ENCODE peak calls at places on chromosomes 2 and 18, in four cellular contexts. T is astrocyte, M is body of pancreas, F is IMR-90. D is an unnamed sample.

GRCh38 chr2:20551945-20552328 is 99.0 kb downstream of the HS1BP3 start:
- DNase-seq in T (no peak), M (no peak), F (no peak), D (no peak)

GRCh38 chr18:74724186-74724585 is 126.5 kb downstream of the ZNF407 start:
- DNase-seq in T (peak; percentile 11), M (no peak), F (peak; percentile 73), D (no peak)

GRCh38 chr2:241869087-241869961 is at the start of gene RTP5:
- DNase-seq in T (no peak), M (no peak), F (no peak), D (no peak)

GRCh38 chr2:85505551-85506238 is 33.3 kb upstream of the MAT2A start:
- DNase-seq in T (no peak), M (no peak), F (no peak), D (no peak)

GRCh38 chr18:36066001-36066400 is 1.4 kb downstream of the RPRD1A start:
- DNase-seq in T (peak; percentile 54), M (no peak), F (peak; percentile 67), D (no peak)

GRCh38 chr18:32378705-32379104 is 92.0 kb downstream of the GAREM1 start:
- DNase-seq in T (peak; percentile 44), M (peak; percentile 84), F (peak; percentile 90), D (no peak)

GRCh38 chr2:237670641-237671040 is 43.3 kb downstream of the LRRFIP1 start:
- DNase-seq in T (no peak), M (no peak), F (no peak), D (no peak)

GRCh38 chr18:5309888-5310470 is 14.5 kb upstream of the ZBTB14 start:
- DNase-seq in T (no peak), M (peak; percentile 23), F (no peak), D (no peak)

GRCh38 chr2:64862001-64862397 is 127.2 kb upstream of the SLC1A4 start:
- DNase-seq in T (no peak), M (no peak), F (no peak), D (no peak)

GRCh38 chr2:45194611-45195010 is 185.4 kb upstream of the SIX2 start:
- DNase-seq in T (no peak), M (no peak), F (no peak), D (no peak)

GRCh38 chr18:34028341-34028740 is 196.4 kb downstream of the NOL4 start:
- DNase-seq in T (peak; percentile 86), M (no peak), F (no peak), D (no peak)

GRCh38 chr2:177245010-177245422 is 19.5 kb downstream of the NFE2L2 start:
- DNase-seq in T (peak; percentile 87), M (no peak), F (peak; percentile 88), D (no peak)

GRCh38 chr2:13652531-13653313 is 936.0 kb downstream of the TRIB2 start:
- DNase-seq in T (peak; percentile 81), M (no peak), F (peak; percentile 73), D (no peak)

GRCh38 chr18:475202-475624 is 25.3 kb downstream of the COLEC12 start:
- DNase-seq in T (peak; percentile 93), M (no peak), F (peak; percentile 78), D (no peak)

GRCh38 chr2:28683100-28683706 is 68.4 kb upstream of the PPP1CB start:
- DNase-seq in T (peak; percentile 80), M (peak; percentile 92), F (peak; percentile 86), D (no peak)

GRCh38 chr18:46246101-46246500 is 141.9 kb downstream of the HAUS1 start:
- DNase-seq in T (no peak), M (no peak), F (no peak), D (no peak)

GRCh38 chr2:8193686-8194615 is 487.9 kb upstream of the ID2 start:
- DNase-seq in T (no peak), M (no peak), F (no peak), D (no peak)

GRCh38 chr2:139790807-139791206 is 1010.6 kb upstream of the NXPH2 start:
- DNase-seq in T (peak; percentile 6), M (no peak), F (no peak), D (no peak)

GRCh38 chr18:45910405-45911023 is 56.6 kb downstream of the EPG5 start:
- DNase-seq in T (peak; percentile 5), M (peak; percentile 59), F (peak; percentile 49), D (no peak)

GRCh38 chr2:230076819-230077218 is 8.1 kb upstream of the SLC16A14 start:
- DNase-seq in T (no peak), M (no peak), F (no peak), D (no peak)

GRCh38 chr2:230077851-230078547 is 9.3 kb upstream of the SLC16A14 start:
- DNase-seq in T (no peak), M (no peak), F (no peak), D (no peak)

GRCh38 chr2:230071421-230071820 is 2.7 kb upstream of the SLC16A14 start:
- DNase-seq in T (no peak), M (no peak), F (no peak), D (no peak)

GRCh38 chr2:230075988-230076631 is 7.4 kb upstream of the SLC16A14 start:
- DNase-seq in T (no peak), M (no peak), F (no peak), D (no peak)
- TF ChIP-seq CTCF in T (no peak), M (no peak), F (no peak), D (no peak)

DNA sequence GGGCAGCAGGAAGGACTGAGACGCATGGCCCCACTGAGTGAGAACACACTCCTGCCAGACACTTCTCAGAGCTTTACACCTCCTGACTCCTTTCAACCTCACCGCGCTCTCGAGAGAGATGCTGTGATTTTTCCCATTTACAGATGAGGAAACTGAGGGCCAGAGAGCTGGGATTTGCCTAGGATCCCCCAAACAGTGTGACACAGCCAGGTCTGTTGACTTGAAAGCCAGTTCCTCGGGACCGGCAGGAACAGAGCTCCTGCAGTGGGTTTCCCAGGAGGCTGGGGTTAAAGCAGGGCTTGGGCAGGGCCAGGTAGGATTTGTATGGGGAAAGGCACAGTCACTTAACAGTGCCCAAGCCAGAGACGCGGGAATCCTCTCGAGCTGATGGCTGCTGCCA is 81.9 kb downstream of the STPG4 start:
- DNase-seq in T (no peak), M (no peak), F (no peak), D (no peak)
- H3K4me1 ChIP-seq in T (peaks cover 71% of the 10 kb centered on the region), M (peaks cover 43% of the 10 kb centered on the region), F (peaks cover 53% of the 10 kb centered on the region), D (peaks cover 88% of the 10 kb centered on the region)

DNA sequence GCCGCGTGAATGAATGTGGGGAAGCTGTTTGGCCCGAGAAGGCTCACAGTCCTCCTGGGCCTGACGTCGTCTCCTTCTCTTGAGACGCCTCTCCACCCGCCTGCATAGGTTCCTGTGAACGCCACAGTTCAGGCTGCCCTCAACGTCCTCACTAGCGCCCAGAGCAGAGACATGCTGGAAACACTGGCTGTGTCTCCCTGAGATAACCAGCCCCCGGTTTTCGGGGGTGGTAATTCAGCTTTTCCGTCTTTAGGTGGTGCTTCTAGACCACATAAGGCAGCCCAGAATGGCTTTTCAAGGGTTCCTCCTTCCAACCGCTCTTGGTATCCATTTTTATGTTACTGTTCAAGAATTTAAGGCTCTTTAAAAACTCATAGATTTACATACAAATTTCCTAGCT is 110.4 kb upstream of the PXDN start:
- DNase-seq in T (peak; percentile 50), M (no peak), F (peak; percentile 11), D (no peak)
- TF ChIP-seq CTCF in T (peak; percentile 72), M (peak; percentile 23), F (peak; percentile 43), D (peak; percentile 58)

DNA sequence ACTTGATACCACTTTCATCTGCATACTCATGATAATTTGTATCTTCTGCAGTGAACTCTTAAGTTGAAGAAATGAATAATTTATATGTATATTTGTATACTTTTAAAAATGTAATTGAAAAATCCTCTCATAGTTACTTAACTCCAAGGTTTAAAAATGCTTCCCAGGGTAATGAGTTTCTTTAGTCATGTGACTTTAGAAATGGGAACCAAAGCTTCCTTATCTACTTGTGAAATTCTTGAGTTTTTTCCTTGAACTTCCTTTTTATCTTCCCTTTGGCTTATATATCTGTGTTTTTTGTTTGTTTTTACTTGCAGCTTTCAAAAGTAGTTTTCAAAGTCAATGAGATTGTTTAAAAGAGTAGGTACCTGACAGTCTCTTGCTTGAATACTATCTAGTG is 4.5 kb downstream of the CFLAR start:
- DNase-seq in T (no peak), M (no peak), F (no peak), D (no peak)
- H3K4me1 ChIP-seq in T (peaks cover 25% of the 10 kb centered on the region), M (peaks cover 65% of the 10 kb centered on the region), F (peaks cover 8% of the 10 kb centered on the region), D (peaks cover 77% of the 10 kb centered on the region)

GRCh38 chr18:65721634-65722033 is 29.2 kb upstream of the CDH7 start:
- DNase-seq in T (no peak), M (no peak), F (no peak), D (no peak)

DNA sequence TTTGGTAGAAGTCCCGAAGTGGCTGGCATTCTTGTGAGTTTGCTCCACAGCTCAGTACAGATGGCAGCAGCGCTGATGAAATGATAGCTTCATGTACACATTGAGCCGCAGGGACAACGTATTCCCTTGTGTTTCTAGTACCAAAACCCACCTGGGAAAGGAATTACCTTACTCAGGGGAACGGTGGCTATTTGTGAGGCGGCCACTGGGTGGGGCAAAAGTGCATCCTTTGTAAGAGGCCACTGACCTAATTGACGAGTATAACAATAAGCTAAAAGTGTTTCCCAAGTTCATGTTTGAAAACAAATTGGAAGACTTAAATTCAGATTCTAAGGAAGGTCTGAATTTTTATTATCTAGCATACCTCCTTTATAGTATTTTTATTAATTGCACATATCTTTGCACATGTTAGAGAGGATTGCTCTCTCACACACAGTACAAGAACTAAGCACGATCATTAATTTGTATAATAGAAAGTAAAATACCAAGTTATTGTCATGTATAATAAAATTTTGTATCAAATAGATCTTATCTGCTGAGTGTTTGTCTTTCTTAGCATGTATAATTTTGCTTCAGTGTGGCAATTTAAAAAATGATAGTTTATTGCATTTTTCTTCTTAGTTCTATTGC is 25.3 kb upstream of the CDH7 start:
- DNase-seq in T (no peak), M (peak; percentile 63), F (no peak), D (no peak)
- TF ChIP-seq CTCF in T (peak; percentile 14), M (peak; percentile 31), F (no peak), D (no peak)

GRCh38 chr2:233413046-233413445 is 58.8 kb downstream of the DGKD start:
- DNase-seq in T (peak; percentile 45), M (no peak), F (peak; percentile 47), D (no peak)

GRCh38 chr2:233414777-233415570 is 60.7 kb downstream of the DGKD start:
- DNase-seq in T (peak; percentile 70), M (peak; percentile 23), F (peak; percentile 60), D (no peak)

GRCh38 chr2:233413529-233414272 is 59.4 kb downstream of the DGKD start:
- DNase-seq in T (peak; percentile 67), M (peak; percentile 56), F (peak; percentile 46), D (no peak)

GRCh38 chr2:233412405-233412804 is 58.1 kb downstream of the DGKD start:
- DNase-seq in T (no peak), M (no peak), F (peak; percentile 53), D (no peak)

DNA sequence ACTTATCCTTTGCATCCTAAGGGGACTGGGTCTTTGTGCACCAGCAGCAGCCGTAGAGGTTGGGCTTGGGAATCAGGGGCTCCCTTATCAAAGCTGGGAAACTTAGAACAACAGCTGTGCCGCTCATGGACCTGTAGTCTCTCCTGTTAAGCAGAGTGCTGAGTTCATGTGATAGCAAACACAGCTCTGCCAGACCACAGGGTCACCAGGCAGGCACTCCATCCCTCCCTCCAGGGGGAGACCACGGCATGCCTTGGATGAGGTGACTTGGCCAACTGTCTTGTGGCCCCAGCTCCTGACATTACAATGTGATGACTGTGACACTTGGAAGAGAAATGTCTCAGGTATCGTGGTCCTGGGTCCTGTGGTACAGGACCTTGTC is 60.0 kb downstream of the DGKD start:
- DNase-seq in T (peak; percentile 64), M (no peak), F (peak; percentile 32), D (no peak)
- H3K4me1 ChIP-seq in T (peaks cover 34% of the 10 kb centered on the region), M (peaks cover 25% of the 10 kb centered on the region), F (peaks cover 19% of the 10 kb centered on the region), D (peaks cover 41% of the 10 kb centered on the region)

GRCh38 chr2:144242311-144242710 is 277.6 kb downstream of the ZEB2 start:
- DNase-seq in T (no peak), M (no peak), F (no peak), D (no peak)
- TF ChIP-seq CTCF in T (no peak), M (no peak), F (no peak), D (no peak)